ENCODE peak calls at places on chromosome 21, in four cellular contexts. S is H9, T is IMR-90, M is H1. Z is an unnamed sample.
A peak's percentile ranks its signal among the peaks of the same experiment; 100 is the strongest.

GRCh38 chr21:17343055-17343454 is 169.8 kb upstream of the CXADR start:
- DNase-seq in T (peak; percentile 13), S (no peak), M (no peak), Z (peak; percentile 46)

GRCh38 chr21:44503901-44504399 is 36.0 kb downstream of the KRTAP10-1 start:
- DNase-seq in T (no peak), M (no peak), S (no peak), Z (no peak)

GRCh38 chr21:34690041-34690792 is 21.4 kb downstream of the CLIC6 start:
- DNase-seq in T (no peak), M (no peak), S (no peak), Z (no peak)

GRCh38 chr21:38910390-38911008 is 104.8 kb downstream of the ETS2 start:
- DNase-seq in M (no peak), S (no peak), T (no peak), Z (peak; percentile 39)

GRCh38 chr21:36806103-36806502 is 107.2 kb downstream of the SIM2 start:
- DNase-seq in T (peak; percentile 60), S (no peak), M (no peak), Z (no peak)

GRCh38 chr21:36719614-36720013 is 20.7 kb downstream of the SIM2 start:
- DNase-seq in S (no peak), T (no peak), M (no peak), Z (no peak)

GRCh38 chr21:34736116-34736870 is 67.5 kb downstream of the CLIC6 start:
- DNase-seq in T (peak; percentile 44), S (no peak), M (no peak), Z (no peak)

GRCh38 chr21:46191257-46191685 is 7.0 kb upstream of the SPATC1L start:
- DNase-seq in T (peak; percentile 85), S (peak; percentile 25), M (no peak), Z (no peak)

GRCh38 chr21:34817821-34818662 is 149.2 kb downstream of the CLIC6 start:
- DNase-seq in M (no peak), T (no peak), S (no peak), Z (no peak)

GRCh38 chr21:25563399-25564116 is 43.7 kb downstream of the MRPL39 start:
- DNase-seq in T (no peak), M (no peak), S (no peak), Z (no peak)
- H3K56ac ChIP-seq in T (no peak overlapping the region), M (no peak overlapping the region), S (no peak overlapping the region), Z (no peak overlapping the region)

DNA sequence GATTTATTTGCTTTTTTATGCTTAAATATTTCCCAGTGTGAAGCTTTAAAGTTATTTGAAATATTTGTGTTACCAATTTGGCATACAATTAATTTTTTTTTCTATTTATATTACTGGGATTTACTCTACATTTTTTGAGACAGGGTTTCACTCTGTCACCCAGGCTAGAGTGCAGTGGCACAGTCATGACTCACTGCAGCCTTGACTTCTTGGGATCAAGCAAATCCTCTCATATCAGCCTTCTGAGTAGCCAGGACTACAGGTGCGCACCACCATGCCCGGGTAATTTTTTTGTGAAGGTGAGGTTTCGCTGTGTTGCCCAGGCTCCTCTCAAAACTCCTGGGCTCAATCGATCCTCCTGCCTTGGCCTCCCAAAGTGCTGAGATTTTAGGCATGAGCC is 39.5 kb downstream of the BACH1 start:
- DNase-seq in S (no peak), M (no peak), T (no peak), Z (no peak)
- H3K4ac ChIP-seq in S (no peak overlapping the region), M (no peak overlapping the region), T (no peak overlapping the region), Z (no peak overlapping the region)

DNA sequence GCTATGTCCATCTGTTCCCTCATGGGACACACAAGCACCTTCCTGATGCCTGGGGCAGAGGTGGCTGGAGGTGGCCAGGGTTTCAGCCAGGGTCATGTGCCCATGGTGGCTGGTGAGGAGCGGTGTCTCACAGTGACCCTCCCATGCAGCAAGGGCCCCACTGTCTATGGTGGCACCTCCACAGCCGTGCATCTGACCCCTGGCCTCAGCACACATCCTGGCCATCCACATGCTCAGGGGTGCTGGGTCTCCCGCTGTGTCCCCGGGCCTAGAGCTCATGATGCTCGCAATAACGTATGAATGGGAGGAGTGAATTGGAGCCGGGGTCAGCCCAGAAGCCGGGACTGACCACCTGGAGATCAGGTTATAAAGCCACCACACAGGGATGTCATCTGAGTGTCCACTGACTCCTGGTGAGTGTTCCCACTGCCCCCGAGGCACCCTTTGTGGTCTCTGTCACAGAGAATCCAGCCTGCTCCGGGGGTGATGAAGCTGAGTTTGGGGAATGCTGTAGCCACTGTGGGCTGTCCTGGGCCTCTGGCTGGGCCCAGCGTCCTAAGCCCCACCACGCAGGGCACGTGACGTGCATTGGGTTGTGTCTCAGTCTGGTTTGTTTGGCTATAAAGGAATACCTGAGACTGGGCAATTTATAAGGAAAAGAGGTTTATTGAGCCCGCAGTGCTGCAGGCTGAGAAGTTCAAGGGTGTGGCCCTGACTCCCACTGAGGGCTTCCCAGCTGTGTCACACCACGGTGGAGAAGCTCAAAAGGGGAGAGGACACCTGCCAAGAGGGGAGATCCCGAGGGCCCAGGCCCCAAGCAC is 51.7 kb downstream of the SIK1 start:
- DNase-seq in T (no peak), S (no peak), M (no peak), Z (no peak)
- H4K5ac ChIP-seq in T (no peak overlapping the region), S (no peak overlapping the region), M (no peak overlapping the region), Z (no peak overlapping the region)

GRCh38 chr21:42621166-42621827 is 32.1 kb upstream of the PDE9A start:
- DNase-seq in M (no peak), T (no peak), S (no peak), Z (no peak)
- H3K56ac ChIP-seq in M (no peak overlapping the region), T (no peak overlapping the region), S (no peak overlapping the region), Z (no peak overlapping the region)

GRCh38 chr21:42671778-42672593 is 18.6 kb downstream of the PDE9A start:
- DNase-seq in T (no peak), M (no peak), S (no peak), Z (no peak)
- H3K4ac ChIP-seq in T (no peak overlapping the region), M (no peak overlapping the region), S (no peak overlapping the region), Z (no peak overlapping the region)

DNA sequence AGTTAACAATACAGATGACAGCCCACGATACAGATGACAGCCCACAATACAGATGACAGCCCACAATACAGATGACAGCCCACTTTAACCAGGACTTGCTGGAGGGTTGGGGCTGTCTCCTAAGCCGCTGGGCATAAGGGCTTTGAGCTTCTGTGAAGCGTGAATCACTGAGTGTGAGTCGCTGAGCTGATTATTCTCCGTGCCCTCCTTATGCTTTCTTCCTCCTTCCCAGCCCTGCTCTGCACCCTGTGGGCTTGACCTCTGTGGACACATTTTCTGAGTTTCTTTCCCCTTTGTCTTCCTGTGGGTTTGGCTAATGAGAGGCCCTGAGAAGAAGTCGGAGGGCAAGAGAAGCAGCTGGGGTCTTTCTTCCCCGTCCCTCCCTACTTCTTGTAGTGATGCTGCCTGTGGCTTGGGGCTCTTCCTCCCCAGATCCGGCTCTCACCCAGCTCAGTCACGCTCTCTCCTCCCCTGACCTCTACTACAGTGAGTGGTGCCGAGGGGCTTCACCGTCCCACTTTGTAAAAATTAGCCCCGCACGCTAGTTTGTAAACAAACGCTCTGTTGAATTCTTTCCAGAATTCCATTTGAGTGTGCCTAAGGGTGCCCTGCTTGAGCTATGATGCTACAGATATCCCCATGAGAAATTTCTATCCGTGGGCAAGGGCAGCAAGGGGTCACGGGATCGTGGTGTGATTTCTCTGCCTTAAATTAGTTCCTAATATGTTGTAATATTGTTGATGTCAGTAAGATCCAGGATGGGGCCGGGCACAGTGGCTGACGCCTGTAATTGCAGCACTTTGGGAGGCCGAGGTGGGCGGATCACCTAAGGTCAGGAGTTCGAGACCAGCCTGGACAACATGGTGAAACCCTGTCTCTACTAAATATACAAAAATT is 46.4 kb upstream of the SOD1 start:
- DNase-seq in M (no peak), T (peak; percentile 15), S (no peak), Z (no peak)
- H4K5ac ChIP-seq in M (no peak overlapping the region), T (no peak overlapping the region), S (no peak overlapping the region), Z (no peak overlapping the region)

Z was measured in mesendoderm.